ENCODE peak calls at places on chromosomes 3 and 15, in ten cellular contexts. O is AG20443; B is HCT116; Q is activated CD4-positive, alpha-beta T cell treated with anti-CD3 and anti-CD28 coated beads, Interleukin-2, amount 50 U/mL, for 1 hour; D is activated CD4-positive, alpha-beta memory T cell treated with anti-CD3 and anti-CD28 coated beads, Interleukin-2, amount 10 ng/mL, durations not matched to agents 7 days and 5 days; Y is mesendoderm; X is iris pigment epithelial cell; W is head of caudate nucleus; E is COR-L47; J is activated T-helper 1 cell treated with anti-CD3 and anti-CD28 coated beads, Interleukin-2, amount 50 U/mL, for 16 hours. S is an unnamed sample.

GRCh38 chr3:3634326-3634725 is 164.9 kb upstream of the LRRN1 start:
- DNase-seq in O (no peak), B (no peak), Q (no peak), D (no peak), Y (no peak), X (no peak), W (peak), E (no peak), J (no peak), S (no peak)

GRCh38 chr15:62145015-62145735 is 19.9 kb downstream of the C2CD4B start:
- DNase-seq in O (no peak), B (no peak), Q (no peak), D (no peak), Y (no peak), X (no peak), W (no peak), E (no peak), J (no peak), S (no peak)

GRCh38 chr3:159253860-159254259 is 452.0 kb downstream of the MFSD1 start:
- DNase-seq in O (no peak), B (no peak), Q (no peak), D (no peak), Y (no peak), X (no peak), W (no peak), E (no peak), J (no peak), S (no peak)

GRCh38 chr3:13276438-13277129 is 143.5 kb downstream of the NUP210 start:
- DNase-seq in O (no peak), B (no peak), Q (no peak), D (no peak), Y (no peak), X (no peak), W (no peak), E (no peak), J (no peak), S (no peak)

GRCh38 chr15:74631935-74632560 is 16.4 kb downstream of the CLK3 start:
- DNase-seq in O (peak), B (no peak), Q (peak), D (peak), Y (peak), X (peak), W (peak), E (peak), J (no peak), S (no peak)

GRCh38 chr3:190119734-190120133 is 963 bp downstream of the P3H2 start:
- DNase-seq in O (no peak), B (no peak), Q (no peak), D (no peak), Y (no peak), X (no peak), W (no peak), E (no peak), J (no peak), S (no peak)

GRCh38 chr3:112546216-112546759 is 15.5 kb downstream of the ATG3 start:
- DNase-seq in O (no peak), B (no peak), Q (no peak), D (no peak), Y (no peak), X (peak), W (no peak), E (no peak), J (no peak), S (peak)

GRCh38 chr3:170247875-170248274 is 25.7 kb downstream of the PRKCI start:
- DNase-seq in O (no peak), B (no peak), Q (no peak), D (no peak), Y (no peak), X (no peak), W (no peak), E (no peak), J (no peak), S (no peak)

GRCh38 chr3:64824281-64824980 is 136.6 kb upstream of the ADAMTS9 start:
- DNase-seq in O (no peak), B (no peak), Q (no peak), D (no peak), Y (no peak), X (peak), W (no peak), E (no peak), J (no peak), S (no peak)

S was measured in foreskin melanocyte.